ENCODE peak calls at places on chromosomes 1 and 21, in four cellular contexts. Y, E, R and O are unnamed samples.

GRCh38 chr21:34582506-34583150 is 32.3 kb downstream of the RCAN1 start:
- DNase-seq in Y (peak; percentile 38), R (peak; percentile 37), E (no peak), O (peak; percentile 61)

GRCh38 chr1:160522622-160523345 is at the start of gene SLAMF6:
- DNase-seq in R (no peak), E (peak; percentile 59), Y (peak; percentile 45), O (no peak)

GRCh38 chr1:246383217-246383616 is 123.9 kb downstream of the SMYD3 start:
- DNase-seq in Y (no peak), E (no peak), R (no peak), O (no peak)

GRCh38 chr1:85200367-85200869 is 398 bp downstream of the SYDE2 start:
- DNase-seq in R (peak; percentile 15), Y (no peak), E (no peak), O (peak; percentile 63)

GRCh38 chr1:113244134-113244820 is 146.0 kb upstream of the MAGI3 start:
- DNase-seq in R (no peak), Y (no peak), E (no peak), O (no peak)

GRCh38 chr1:1440941-1441888 is 5.7 kb downstream of the VWA1 start:
- DNase-seq in R (peak; percentile 41), Y (peak; percentile 94), E (no peak), O (peak; percentile 83)

GRCh38 chr1:47663286-47663685 is 225.4 kb downstream of the FOXD2 start:
- DNase-seq in Y (no peak), R (no peak), E (no peak), O (no peak)

GRCh38 chr1:8368956-8369639 is 51.2 kb downstream of the SLC45A1 start:
- DNase-seq in R (no peak), E (no peak), Y (no peak), O (no peak)

GRCh38 chr1:243786546-243786945 is 63.5 kb downstream of the AKT3 start:
- DNase-seq in E (no peak), Y (no peak), R (no peak), O (no peak)

GRCh38 chr1:2835650-2836159 is 34.2 kb upstream of the TTC34 start:
- DNase-seq in R (no peak), E (no peak), Y (no peak), O (no peak)

GRCh38 chr1:179955731-179956130 is 1.1 kb downstream of the CEP350 start:
- DNase-seq in E (no peak), Y (no peak), R (no peak), O (no peak)

GRCh38 chr1:67987046-67987799 is 63.2 kb downstream of the DIRAS3 start:
- DNase-seq in R (no peak), E (no peak), Y (no peak), O (no peak)

GRCh38 chr1:93013311-93014091 is 52.2 kb upstream of the DIPK1A start:
- DNase-seq in R (no peak), E (no peak), Y (no peak), O (no peak)

GRCh38 chr1:212928323-212929281 is 21.7 kb upstream of the VASH2 start:
- DNase-seq in Y (no peak), R (no peak), E (peak; percentile 65), O (no peak)

GRCh38 chr1:226973898-226974543 is 33.9 kb downstream of the COQ8A start:
- DNase-seq in R (peak; percentile 15), E (no peak), Y (no peak), O (no peak)

GRCh38 chr1:47387921-47388509 is 28.1 kb upstream of the FOXE3 start:
- DNase-seq in E (no peak), Y (no peak), R (no peak), O (no peak)

GRCh38 chr1:110188116-110188618 is 21.9 kb upstream of the KCNC4 start:
- DNase-seq in R (no peak), E (no peak), Y (no peak), O (no peak)

GRCh38 chr1:232263452-232263851 is 366.5 kb downstream of the SIPA1L2 start:
- DNase-seq in E (no peak), R (no peak), Y (no peak), O (no peak)

GRCh38 chr1:56196839-56197238 is 382.5 kb downstream of the PLPP3 start:
- DNase-seq in R (no peak), Y (no peak), E (no peak), O (no peak)

GRCh38 chr1:2135425-2135824 is 59.1 kb downstream of the FAAP20 start:
- DNase-seq in Y (no peak), R (peak; percentile 58), E (no peak), O (no peak)

GRCh38 chr1:66617362-66617761 is 83.4 kb downstream of the SGIP1 start:
- DNase-seq in Y (no peak), E (no peak), R (no peak), O (no peak)

GRCh38 chr1:63813829-63814277 is 40.0 kb downstream of the ROR1 start:
- DNase-seq in Y (no peak), R (no peak), E (no peak), O (no peak)

GRCh38 chr1:116076831-116077230 is 34.4 kb upstream of the MAB21L3 start:
- DNase-seq in R (no peak), E (no peak), Y (no peak), O (no peak)

GRCh38 chr21:44462834-44463200 is 7.5 kb downstream of the LRRC3 start:
- DNase-seq in R (no peak), Y (no peak), E (no peak), O (no peak)

GRCh38 chr1:167272375-167272957 is 51.8 kb downstream of the POU2F1 start:
- DNase-seq in E (no peak), Y (no peak), R (no peak), O (no peak)

GRCh38 chr1:156510709-156511108 is 10.1 kb upstream of the MEF2D start:
- DNase-seq in E (no peak), Y (no peak), R (no peak), O (no peak)

GRCh38 chr21:38917045-38917774 is 111.5 kb downstream of the ETS2 start:
- DNase-seq in E (no peak), R (peak; percentile 94), Y (no peak), O (no peak)

GRCh38 chr21:44765231-44766013 is 36.2 kb downstream of the UBE2G2 start:
- DNase-seq in Y (peak; percentile 76), E (no peak), R (no peak), O (no peak)

GRCh38 chr1:15153184-15153841 is at the start of gene TMEM51:
- DNase-seq in E (no peak), Y (peak; percentile 55), R (peak; percentile 60), O (peak; percentile 86)

DNA sequence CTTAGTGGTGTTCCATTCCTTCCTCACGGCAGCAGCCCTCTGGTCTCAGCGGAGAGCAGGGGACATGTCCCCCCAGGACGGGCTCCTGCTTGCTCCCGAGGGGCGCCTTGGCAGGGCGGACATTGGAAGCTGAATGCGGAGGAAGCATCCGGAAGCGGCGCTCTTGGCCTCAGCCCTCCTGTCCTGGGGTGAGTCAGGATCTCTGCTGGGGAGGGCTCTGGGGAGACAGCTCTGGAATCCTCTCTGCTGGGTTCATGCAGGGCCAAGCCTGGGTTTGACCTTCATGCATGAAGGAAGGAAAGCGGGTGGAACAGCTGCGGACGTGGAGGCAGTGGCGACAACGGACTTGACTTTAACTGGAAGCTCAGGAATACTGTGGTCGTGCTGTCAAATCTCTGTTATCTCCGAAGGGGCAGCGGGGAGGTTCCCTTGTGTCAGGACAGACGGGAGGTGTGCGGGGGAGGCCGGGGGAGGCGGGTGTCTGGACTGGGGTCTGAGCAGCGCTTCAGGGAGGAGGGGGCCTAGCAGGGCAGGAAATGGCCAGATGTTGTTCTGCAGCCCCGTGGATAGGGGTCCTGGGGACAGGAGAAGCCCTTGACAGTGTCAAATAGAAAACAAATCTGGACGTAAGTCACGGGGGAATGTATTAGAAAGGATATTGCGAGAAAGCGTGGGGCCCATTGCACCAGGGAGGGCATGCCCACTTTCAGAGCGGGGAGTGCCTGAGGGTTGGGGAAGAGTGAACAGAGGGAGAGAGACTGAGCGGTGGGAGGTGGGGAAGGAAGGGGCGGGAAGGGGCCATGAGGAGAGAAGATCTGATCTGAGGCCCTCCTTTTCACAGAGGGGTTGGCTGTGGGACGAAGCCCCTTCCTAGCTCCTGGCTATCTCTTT is 26.6 kb downstream of the CRYAA start:
- DNase-seq in E (no peak), Y (no peak), R (no peak), O (no peak)
- TF ChIP-seq TARDBP in E (no peak), Y (no peak), R (no peak), O (no peak)

GRCh38 chr1:6584126-6585080 is 4.6 kb downstream of the ZBTB48 start:
- DNase-seq in E (no peak), R (no peak), Y (no peak), O (no peak)
- TF ChIP-seq SP1 in E (no peak), R (no peak), Y (no peak), O (no peak)

GRCh38 chr21:37631319-37632117 is 264.9 kb downstream of the DYRK1A start:
- DNase-seq in E (peak; percentile 76), Y (no peak), R (no peak), O (no peak)
- TF ChIP-seq FOXK2 in E (no peak), Y (no peak), R (no peak), O (no peak)

GRCh38 chr1:223123238-223123976 is 19.6 kb downstream of the TLR5 start:
- DNase-seq in E (no peak), Y (peak; percentile 84), R (peak; percentile 36), O (peak; percentile 86)
- TF ChIP-seq TARDBP in E (no peak), Y (no peak), R (no peak), O (no peak)

DNA sequence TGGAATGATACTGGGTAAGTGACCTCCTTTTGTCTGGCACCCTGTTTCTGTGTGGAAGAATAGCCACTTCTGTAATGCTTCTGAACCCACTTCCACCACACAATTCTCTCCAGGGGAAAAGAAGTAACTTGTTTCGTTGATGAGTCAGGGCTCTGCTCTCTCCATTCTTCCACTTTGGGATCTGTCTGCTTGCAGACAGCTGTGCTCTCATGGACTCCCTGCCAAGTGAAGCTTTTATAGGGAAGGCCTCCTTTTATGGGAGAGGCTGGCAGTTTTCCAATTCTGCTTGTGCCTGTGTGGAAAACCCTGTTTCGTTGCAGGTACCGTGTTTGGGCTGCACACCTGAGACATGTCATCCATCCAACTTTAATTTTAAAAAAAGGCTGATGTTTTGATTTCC is 130.7 kb downstream of the GIPC2 start:
- DNase-seq in R (no peak), Y (no peak), E (no peak), O (peak; percentile 46)
- TF ChIP-seq SP1 in R (no peak), Y (no peak), E (no peak), O (no peak)

GRCh38 chr1:217133958-217134856 is 411.0 kb upstream of the ESRRG start:
- DNase-seq in R (no peak), E (no peak), Y (no peak), O (no peak)
- TF ChIP-seq FOXK2 in R (no peak), E (no peak), Y (no peak), O (no peak)